ENCODE peak calls at places on chromosomes 5 and 9, in nine cellular contexts. P is cardiac muscle cell; L is HCT116; J is Peyer's patch; W is CD4-positive, CD25-positive, alpha-beta regulatory T cell; M is HepG2; D is aorta; G is prostate gland; Y is WERI-Rb-1. O is an unnamed sample. For H3K36me3, the result is how much of the 10 kb centered on the place peaks cover.

GRCh38 chr9:97895695-97896332 is 26.5 kb downstream of the TRMO start:
- DNase-seq in W (no peak), M (peak), J (no peak), L (peak), G (no peak), D (no peak), P (peak), Y (peak), O (no peak)

GRCh38 chr5:79255786-79256557 is 20.0 kb downstream of the JMY start:
- DNase-seq in P (peak), D (no peak), W (no peak), G (no peak), J (no peak), Y (peak), L (peak), M (peak), O (peak)

GRCh38 chr9:70015099-70015498 is 28.5 kb upstream of the MAMDC2 start:
- DNase-seq in G (no peak), Y (no peak), D (no peak), J (no peak), L (no peak), M (no peak), W (no peak), P (no peak), O (no peak)

GRCh38 chr5:164359260-164359930 is 854.0 kb downstream of the MAT2B start:
- DNase-seq in G (no peak), L (no peak), D (no peak), W (no peak), M (no peak), J (no peak), Y (no peak), P (no peak), O (no peak)

GRCh38 chr5:68343421-68343826 is 127.9 kb downstream of the PIK3R1 start:
- DNase-seq in D (peak), W (no peak), M (no peak), G (peak), L (no peak), J (no peak), P (peak), Y (no peak), O (peak)

GRCh38 chr9:129481424-129481823 is 139.5 kb downstream of the C9orf50 start:
- DNase-seq in L (no peak), P (no peak), J (no peak), W (no peak), Y (no peak), D (no peak), G (no peak), M (no peak), O (no peak)

GRCh38 chr5:132754947-132755346 is 7.7 kb downstream of the CCNI2 start:
- DNase-seq in M (peak), J (no peak), D (no peak), P (peak), Y (no peak), G (no peak), L (no peak), W (no peak), O (no peak)

GRCh38 chr9:136799079-136799853 is 3.1 kb downstream of the CCDC183 start:
- DNase-seq in P (peak), M (peak), G (peak), J (peak), Y (no peak), W (no peak), D (peak), L (no peak), O (peak)

GRCh38 chr5:257148-257547 is 14.3 kb upstream of the PDCD6 start:
- DNase-seq in D (no peak), J (no peak), W (no peak), P (no peak), G (no peak), Y (no peak), L (no peak), M (no peak), O (no peak)

GRCh38 chr5:252546-252945 is 18.9 kb upstream of the PDCD6 start:
- DNase-seq in Y (no peak), D (no peak), P (no peak), M (no peak), L (no peak), W (no peak), G (no peak), J (no peak), O (no peak)
- H3K36me3 ChIP-seq in Y (under half), D (under half), P (under half), M (under half), L (under half), W (under half), G (under half), J (under half), O (half or more)

GRCh38 chr9:131593255-131593820 is 48.0 kb downstream of the PRRT1B start:
- DNase-seq in G (no peak), M (no peak), L (no peak), Y (no peak), J (no peak), D (no peak), W (no peak), P (peak), O (no peak)

GRCh38 chr9:131594906-131595675 is 49.8 kb downstream of the PRRT1B start:
- DNase-seq in G (no peak), W (no peak), Y (no peak), P (no peak), L (no peak), M (peak), D (no peak), J (no peak), O (no peak)

GRCh38 chr9:131595771-131596743 is 50.7 kb downstream of the PRRT1B start:
- DNase-seq in G (no peak), D (no peak), W (no peak), P (no peak), Y (no peak), J (no peak), L (no peak), M (no peak), O (no peak)

GRCh38 chr9:131591845-131592208 is 46.5 kb downstream of the PRRT1B start:
- DNase-seq in Y (no peak), J (no peak), M (no peak), W (no peak), P (no peak), L (no peak), D (no peak), G (no peak), O (no peak)

DNA sequence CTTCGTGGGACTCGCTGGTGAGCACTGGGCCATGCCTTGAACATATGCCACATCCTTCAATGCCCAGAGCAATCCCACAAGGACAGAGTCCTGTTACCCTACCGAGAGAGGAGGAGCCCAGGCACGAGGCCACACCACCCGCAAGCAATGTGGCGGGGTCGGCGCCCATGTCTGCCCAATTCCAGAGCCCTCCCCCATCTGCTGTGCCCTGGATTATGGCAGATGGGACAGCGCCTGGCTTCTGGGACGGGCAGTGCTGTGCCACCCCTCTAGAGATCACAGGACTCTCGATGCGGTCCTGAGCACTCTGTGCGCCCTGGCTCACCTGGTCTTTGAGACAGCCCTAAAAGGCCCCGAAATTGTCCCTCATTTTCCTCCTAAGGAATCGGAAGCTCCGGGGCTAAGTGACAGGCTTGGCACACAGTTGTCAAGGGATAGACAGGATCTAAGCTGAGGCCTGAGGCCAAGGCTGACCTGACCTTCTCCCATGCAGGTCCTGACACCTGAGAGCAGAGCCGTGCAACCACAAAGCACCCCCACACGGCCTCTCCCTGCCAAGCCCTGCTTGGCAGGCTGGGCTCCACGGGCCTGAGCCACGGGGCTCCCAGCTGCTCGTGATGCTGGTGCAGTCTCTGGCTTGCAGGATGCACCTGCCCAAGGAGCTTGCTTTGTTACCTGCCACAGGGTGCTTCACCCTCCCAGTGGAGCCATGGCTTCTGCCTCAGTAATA is 48.8 kb downstream of the PRRT1B start:
- DNase-seq in L (no peak), D (no peak), W (no peak), J (no peak), G (no peak), P (no peak), M (no peak), Y (no peak), O (no peak)
- H3K4me3 ChIP-seq in L (no peak), D (no peak), W (no peak), J (no peak), G (no peak), P (no peak), M (no peak), Y (no peak), O (no peak)

DNA sequence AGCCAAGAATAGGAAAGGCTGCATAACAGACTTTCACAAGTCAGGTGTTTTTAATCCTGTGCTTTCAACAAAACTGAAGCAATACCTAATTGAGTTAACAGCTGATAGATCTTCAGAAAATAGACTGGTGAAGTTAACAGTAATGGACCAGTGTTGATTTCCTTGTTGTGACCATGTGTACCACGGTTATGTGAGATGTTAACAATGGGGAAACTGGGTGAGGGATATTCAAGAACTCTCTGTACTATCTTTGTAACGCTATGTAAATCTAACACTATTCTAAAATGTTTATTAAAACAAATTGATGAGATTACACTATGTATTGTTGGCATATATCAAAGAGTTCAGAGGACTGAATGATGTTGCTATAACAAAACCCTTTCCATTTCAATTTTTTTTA is 36.9 kb downstream of the MACROH2A1 start:
- DNase-seq in L (no peak), Y (no peak), P (no peak), G (no peak), W (no peak), D (no peak), J (no peak), M (no peak), O (no peak)
- H3K36me3 ChIP-seq in L (under half), Y (half or more), P (under half), G (under half), W (half or more), D (under half), J (under half), M (under half), O (under half)

GRCh38 chr5:139272471-139273321 is 20.8 kb upstream of the MATR3 start:
- DNase-seq in W (no peak), L (no peak), J (no peak), P (peak), D (no peak), G (peak), M (peak), Y (no peak), O (no peak)
- H3K4me3 ChIP-seq in W (peak), L (peak), J (no peak), P (no peak), D (peak), G (no peak), M (peak), Y (no peak), O (peak)

GRCh38 chr5:173153842-173154241 is 9.5 kb downstream of the BNIP1 start:
- DNase-seq in D (no peak), P (no peak), L (no peak), M (no peak), G (no peak), W (no peak), Y (no peak), J (no peak), O (no peak)
- H3K36me3 ChIP-seq in D (under half), P (under half), L (under half), M (under half), G (under half), W (under half), Y (under half), J (under half), O (half or more)

O was measured in stomach.